ENCODE peak calls at places on chromosomes 13 and 19, in six cellular contexts. I, B, U, P, L and Y are unnamed samples.

GRCh38 chr13:99968521-99969367 is 2.8 kb downstream of the ZIC5 start:
- DNase-seq in I (no peak), B (no peak), U (no peak), P (no peak), L (no peak), Y (no peak)

GRCh38 chr13:113018676-113019465 is 49.9 kb downstream of the MCF2L start:
- DNase-seq in I (no peak), B (no peak), U (no peak), P (no peak), L (no peak), Y (no peak)

GRCh38 chr19:49132974-49133609 is 13.7 kb downstream of the PPFIA3 start:
- DNase-seq in I (no peak), B (no peak), U (peak; percentile 57), P (no peak), L (no peak), Y (no peak)

GRCh38 chr13:93397619-93398018 is 171.0 kb downstream of the GPC6 start:
- DNase-seq in I (no peak), B (no peak), U (no peak), P (no peak), L (no peak), Y (no peak)

GRCh38 chr13:39106216-39106995 is 68.2 kb downstream of the NHLRC3 start:
- DNase-seq in I (no peak), B (no peak), U (no peak), P (no peak), L (no peak), Y (no peak)

GRCh38 chr13:32045963-32046785 is 14.6 kb downstream of the FRY start:
- DNase-seq in I (no peak), B (no peak), U (no peak), P (no peak), L (no peak), Y (peak; percentile 10)

GRCh38 chr19:44685877-44686276 is 13.1 kb upstream of the CEACAM16 start:
- DNase-seq in I (no peak), B (no peak), U (no peak), P (no peak), L (no peak), Y (no peak)

GRCh38 chr19:35495107-35496064 is 5.1 kb upstream of the KRTDAP start:
- DNase-seq in I (peak; percentile 39), B (peak; percentile 14), U (peak; percentile 76), P (no peak), L (peak; percentile 28), Y (peak; percentile 34)

GRCh38 chr19:8209965-8210659 is 942 bp downstream of the CERS4 start:
- DNase-seq in I (no peak), B (no peak), U (no peak), P (no peak), L (peak; percentile 55), Y (peak; percentile 30)

GRCh38 chr19:50896591-50897190 is 14.5 kb downstream of the KLK4 start:
- DNase-seq in I (no peak), B (no peak), U (no peak), P (no peak), L (no peak), Y (no peak)

GRCh38 chr19:48102870-48103751 is 7.5 kb downstream of the PLA2G4C start:
- DNase-seq in I (no peak), B (no peak), U (no peak), P (no peak), L (no peak), Y (no peak)

GRCh38 chr19:19746286-19747213 is 13.6 kb upstream of the ZNF14 start:
- DNase-seq in I (no peak), B (no peak), U (no peak), P (no peak), L (no peak), Y (no peak)

GRCh38 chr19:19074172-19074905 is 10.5 kb downstream of the SLC25A42 start:
- DNase-seq in I (no peak), B (no peak), U (no peak), P (no peak), L (no peak), Y (no peak)

GRCh38 chr19:36113895-36114762 is 546 bp downstream of the POLR2I start:
- DNase-seq in I (peak; percentile 15), B (no peak), U (peak; percentile 65), P (no peak), L (no peak), Y (no peak)

GRCh38 chr13:113976711-113977684 is 3.1 kb upstream of the C13orf46 start:
- DNase-seq in I (no peak), B (no peak), U (peak; percentile 34), P (no peak), L (no peak), Y (no peak)

GRCh38 chr19:35731779-35732405 is 10.4 kb downstream of the IGFLR1 start:
- DNase-seq in I (no peak), B (no peak), U (no peak), P (no peak), L (no peak), Y (no peak)

GRCh38 chr19:14507704-14508246 is 10.4 kb downstream of the DNAJB1 start:
- DNase-seq in I (no peak), B (no peak), U (no peak), P (no peak), L (no peak), Y (no peak)